ENCODE peak calls at places on chromosome 14, in eight cellular contexts. K, M, U, Z, X, Y, V and I are unnamed samples.

GRCh38 chr14:37596790-37597189 is 1.4 kb downstream of the TTC6 start:
- DNase-seq in K (no peak), M (no peak), U (no peak), Z (no peak), X (no peak), Y (no peak), V (no peak), I (no peak)

GRCh38 chr14:51095854-51096823 is 1.2 kb upstream of the TRIM9 start:
- DNase-seq in K (no peak), M (peak; percentile 46), U (no peak), Z (no peak), X (peak; percentile 61), Y (no peak), V (no peak), I (peak; percentile 62)

GRCh38 chr14:102951034-102951433 is 28.6 kb downstream of the AMN start:
- DNase-seq in K (no peak), M (no peak), U (no peak), Z (no peak), X (peak; percentile 55), Y (no peak), V (no peak), I (no peak)

GRCh38 chr14:23306113-23306411 is 571 bp upstream of the BCL2L2 start:
- DNase-seq in K (no peak), M (no peak), U (no peak), Z (no peak), X (no peak), Y (no peak), V (no peak), I (no peak)

GRCh38 chr14:83463500-83464098 is 1929.9 kb upstream of the SEL1L start:
- DNase-seq in K (no peak), M (no peak), U (peak; percentile 63), Z (no peak), X (no peak), Y (no peak), V (peak; percentile 52), I (peak; percentile 0)

GRCh38 chr14:34220921-34221320 is 241.1 kb downstream of the SPTSSA start:
- DNase-seq in K (no peak), M (no peak), U (no peak), Z (no peak), X (no peak), Y (no peak), V (no peak), I (no peak)

GRCh38 chr14:91417134-91417982 is at the start of gene CCDC88C:
- DNase-seq in K (peak; percentile 71), M (no peak), U (peak; percentile 84), Z (peak; percentile 66), X (peak; percentile 45), Y (peak; percentile 85), V (no peak), I (peak; percentile 63)

GRCh38 chr14:94373708-94374107 is 14.7 kb downstream of the SERPINA1 start:
- DNase-seq in K (no peak), M (peak; percentile 99), U (no peak), Z (no peak), X (no peak), Y (no peak), V (no peak), I (peak; percentile 90)

GRCh38 chr14:72416892-72417291 is 477.0 kb downstream of the DPF3 start:
- DNase-seq in K (no peak), M (no peak), U (peak; percentile 35), Z (no peak), X (no peak), Y (no peak), V (no peak), I (no peak)

GRCh38 chr14:27175489-27175888 is 577.7 kb upstream of the NOVA1 start:
- DNase-seq in K (no peak), M (no peak), U (no peak), Z (no peak), X (no peak), Y (no peak), V (no peak), I (no peak)

GRCh38 chr14:89325299-89325883 is 91.6 kb downstream of the FOXN3 start:
- DNase-seq in K (no peak), M (no peak), U (no peak), Z (no peak), X (no peak), Y (no peak), V (no peak), I (no peak)

GRCh38 chr14:24147761-24148428 is 597 bp downstream of the RNF31 start:
- DNase-seq in K (no peak), M (no peak), U (no peak), Z (no peak), X (no peak), Y (peak; percentile 65), V (no peak), I (no peak)

GRCh38 chr14:28719130-28719529 is 47.5 kb upstream of the FOXG1 start:
- DNase-seq in K (no peak), M (peak; percentile 23), U (no peak), Z (no peak), X (no peak), Y (no peak), V (no peak), I (no peak)

GRCh38 chr14:35909675-35910074 is 83.5 kb downstream of the BRMS1L start:
- DNase-seq in K (no peak), M (no peak), U (no peak), Z (no peak), X (no peak), Y (no peak), V (no peak), I (no peak)

GRCh38 chr14:54881235-54881760 is 21.3 kb downstream of the GCH1 start:
- DNase-seq in K (no peak), M (peak; percentile 56), U (peak; percentile 65), Z (no peak), X (no peak), Y (no peak), V (no peak), I (peak; percentile 6)

GRCh38 chr14:32560213-32560857 is 231.2 kb downstream of the AKAP6 start:
- DNase-seq in K (no peak), M (peak; percentile 72), U (peak; percentile 54), Z (no peak), X (peak; percentile 17), Y (no peak), V (peak; percentile 76), I (peak; percentile 19)

GRCh38 chr14:50383618-50384225 is 13.0 kb downstream of the CDKL1 start:
- DNase-seq in K (no peak), M (no peak), U (no peak), Z (no peak), X (no peak), Y (no peak), V (no peak), I (no peak)

GRCh38 chr14:83171761-83172160 is 1638.1 kb upstream of the SEL1L start:
- DNase-seq in K (no peak), M (no peak), U (no peak), Z (no peak), X (no peak), Y (no peak), V (no peak), I (no peak)

GRCh38 chr14:64109821-64110554 is 184.2 kb downstream of the ESR2 start:
- DNase-seq in K (no peak), M (no peak), U (no peak), Z (no peak), X (no peak), Y (no peak), V (no peak), I (no peak)

GRCh38 chr14:22532345-22533056 is 56.5 kb downstream of the DAD1 start:
- DNase-seq in K (no peak), M (peak; percentile 80), U (no peak), Z (no peak), X (no peak), Y (no peak), V (no peak), I (no peak)

DNA sequence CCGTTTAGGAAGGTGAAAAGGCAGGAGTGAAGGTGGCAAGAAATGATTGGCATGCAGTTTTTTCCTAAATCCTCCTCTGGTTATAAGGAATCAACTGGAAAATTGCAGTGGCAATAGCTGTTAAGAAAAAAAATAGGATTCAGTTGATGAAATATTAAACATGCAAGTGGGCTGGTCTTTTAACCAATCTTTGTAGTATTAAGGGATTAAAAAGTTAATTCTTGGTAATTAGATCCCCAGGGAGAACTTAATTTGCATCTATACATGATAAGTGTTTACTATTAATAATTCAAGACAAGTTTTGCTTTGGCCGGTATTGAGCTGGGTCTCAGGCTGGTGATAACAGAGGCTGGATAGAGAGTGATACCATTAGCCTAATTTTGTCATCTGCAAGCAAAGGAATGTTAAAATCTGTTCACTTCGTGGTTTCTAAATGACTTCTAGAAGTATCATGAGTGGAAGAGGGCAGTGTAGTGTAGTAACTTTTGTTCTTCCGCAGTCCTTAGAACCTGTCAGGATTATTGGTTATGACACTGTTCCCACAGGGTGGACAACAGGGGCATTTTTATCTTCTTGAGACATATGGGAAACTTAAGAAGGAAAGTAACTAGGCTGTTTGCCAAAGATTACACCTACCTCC is 118.5 kb downstream of the PRKCH start:
- DNase-seq in K (no peak), M (no peak), U (no peak), Z (no peak), X (no peak), Y (no peak), V (no peak), I (no peak)
- H3K9me3 ChIP-seq in K (no peaks in the 10 kb centered on the region), M (no peaks in the 10 kb centered on the region), U (no peaks in the 10 kb centered on the region), Z (no peaks in the 10 kb centered on the region), X (no peaks in the 10 kb centered on the region), Y (no peaks in the 10 kb centered on the region), V (no peaks in the 10 kb centered on the region), I (no peaks in the 10 kb centered on the region)

GRCh38 chr14:104289485-104289884 is 151.1 kb downstream of the KIF26A start:
- DNase-seq in K (no peak), M (no peak), U (no peak), Z (peak; percentile 17), X (no peak), Y (no peak), V (no peak), I (no peak)
- H3K9me3 ChIP-seq in K (no peaks in the 10 kb centered on the region), M (peaks cover 8% of the 10 kb centered on the region), U (no peaks in the 10 kb centered on the region), Z (no peaks in the 10 kb centered on the region), X (no peaks in the 10 kb centered on the region), Y (no peaks in the 10 kb centered on the region), V (no peaks in the 10 kb centered on the region), I (no peaks in the 10 kb centered on the region)

DNA sequence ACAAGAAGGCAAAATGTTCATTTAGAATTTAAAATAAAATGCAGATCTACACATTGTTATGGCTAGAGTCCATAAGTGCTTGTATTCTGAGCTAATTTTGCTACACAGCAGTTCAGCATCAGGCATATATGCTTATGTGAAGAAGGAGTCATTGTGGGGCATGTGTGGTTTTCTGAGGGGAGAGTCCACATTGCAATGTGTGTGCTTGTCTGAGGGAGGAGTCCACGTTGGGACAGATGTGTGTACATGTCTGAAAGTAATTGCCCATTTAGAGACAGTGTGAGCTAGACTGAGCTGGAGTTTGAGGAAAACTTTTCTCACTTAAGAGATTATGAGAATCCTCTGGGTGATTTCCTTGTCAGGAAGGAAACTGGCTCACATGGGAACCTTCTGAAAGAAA is 767.9 kb downstream of the TMEM121 start:
- DNase-seq in K (no peak), M (no peak), U (no peak), Z (no peak), X (no peak), Y (no peak), V (no peak), I (no peak)
- H3K9me3 ChIP-seq in K (no peaks in the 10 kb centered on the region), M (peaks cover 2% of the 10 kb centered on the region), U (no peaks in the 10 kb centered on the region), Z (peaks cover 6% of the 10 kb centered on the region), X (no peaks in the 10 kb centered on the region), Y (no peaks in the 10 kb centered on the region), V (peaks cover 3% of the 10 kb centered on the region), I (no peaks in the 10 kb centered on the region)

DNA sequence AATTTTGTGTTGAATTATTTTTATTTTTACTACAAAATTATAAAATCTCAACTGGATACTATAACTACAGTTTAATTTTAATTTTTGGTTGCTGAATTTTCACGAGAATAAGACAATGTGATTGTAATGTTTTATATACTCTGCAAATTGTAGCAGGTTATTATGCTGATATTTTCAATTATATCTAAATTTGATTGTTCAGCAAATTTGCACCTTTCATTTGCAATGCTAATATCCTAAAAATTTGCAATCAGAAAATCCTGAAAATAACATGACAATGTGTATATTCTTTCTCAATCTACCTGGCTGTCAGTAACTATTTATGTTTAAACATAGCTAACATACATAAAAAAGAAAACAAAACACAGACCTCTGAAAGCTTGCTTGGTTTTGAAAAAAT is 932.2 kb upstream of the LRFN5 start:
- DNase-seq in K (no peak), M (no peak), U (no peak), Z (no peak), X (no peak), Y (no peak), V (no peak), I (no peak)
- H3K9me3 ChIP-seq in K (no peaks in the 10 kb centered on the region), M (no peaks in the 10 kb centered on the region), U (no peaks in the 10 kb centered on the region), Z (no peaks in the 10 kb centered on the region), X (no peaks in the 10 kb centered on the region), Y (no peaks in the 10 kb centered on the region), V (no peaks in the 10 kb centered on the region), I (no peaks in the 10 kb centered on the region)